ENCODE peak calls at places on chromosomes 13 and 19, in seven cellular contexts. One of them, this sample, is unnamed.

GRCh38 chr19:29367701-29368306 is 154.9 kb upstream of the UQCRFS1 start:
- DNase-seq in transverse colon: no peak
- DNase-seq in fibroblast of lung: no peak
- DNase-seq in cardiac muscle cell: no peak
- DNase-seq in IMR-90: no peak
- DNase-seq in SK-N-SH: no peak
- DNase-seq in pancreas: no peak
- DNase-seq in this sample: no peak

GRCh38 chr13:104837756-104838155 is 1697.7 kb downstream of the EFNB2 start:
- DNase-seq in transverse colon: no peak
- DNase-seq in fibroblast of lung: no peak
- DNase-seq in cardiac muscle cell: no peak
- DNase-seq in IMR-90: no peak
- DNase-seq in SK-N-SH: no peak
- DNase-seq in pancreas: no peak
- DNase-seq in this sample: no peak

GRCh38 chr19:46225558-46226004 is 4.0 kb upstream of the IGFL1 start:
- DNase-seq in transverse colon: no peak
- DNase-seq in fibroblast of lung: peak; percentile 27
- DNase-seq in cardiac muscle cell: peak; percentile 37
- DNase-seq in IMR-90: peak; percentile 2
- DNase-seq in SK-N-SH: no peak
- DNase-seq in pancreas: no peak
- DNase-seq in this sample: no peak

GRCh38 chr19:54190942-54191670 is at the start of gene TSEN34:
- DNase-seq in transverse colon: peak; percentile 90
- DNase-seq in fibroblast of lung: no peak
- DNase-seq in cardiac muscle cell: peak; percentile 91
- DNase-seq in IMR-90: peak; percentile 75
- DNase-seq in SK-N-SH: peak; percentile 90
- DNase-seq in pancreas: no peak
- DNase-seq in this sample: peak; percentile 94

GRCh38 chr13:105991622-105992254 is 543.7 kb downstream of the EFNB2 start:
- DNase-seq in transverse colon: no peak
- DNase-seq in fibroblast of lung: peak; percentile 77
- DNase-seq in cardiac muscle cell: peak; percentile 82
- DNase-seq in IMR-90: peak; percentile 80
- DNase-seq in SK-N-SH: no peak
- DNase-seq in pancreas: peak; percentile 83
- DNase-seq in this sample: no peak

GRCh38 chr13:100068532-100068931 is 20.4 kb upstream of the PCCA start:
- DNase-seq in transverse colon: no peak
- DNase-seq in fibroblast of lung: no peak
- DNase-seq in cardiac muscle cell: no peak
- DNase-seq in IMR-90: no peak
- DNase-seq in SK-N-SH: no peak
- DNase-seq in pancreas: no peak
- DNase-seq in this sample: no peak

GRCh38 chr13:113660066-113660465 is 2.1 kb upstream of the ATP4B start:
- DNase-seq in transverse colon: no peak
- DNase-seq in fibroblast of lung: no peak
- DNase-seq in cardiac muscle cell: no peak
- DNase-seq in IMR-90: no peak
- DNase-seq in SK-N-SH: no peak
- DNase-seq in pancreas: no peak
- DNase-seq in this sample: peak; percentile 37

GRCh38 chr13:73060251-73061160 is 1.7 kb downstream of the KLF5 start:
- DNase-seq in transverse colon: no peak
- DNase-seq in fibroblast of lung: peak; percentile 86
- DNase-seq in cardiac muscle cell: peak; percentile 75
- DNase-seq in IMR-90: peak; percentile 82
- DNase-seq in SK-N-SH: peak; percentile 52
- DNase-seq in pancreas: peak; percentile 36
- DNase-seq in this sample: no peak

GRCh38 chr19:3479819-3480215 is 508 bp downstream of the SMIM24 start:
- DNase-seq in transverse colon: no peak
- DNase-seq in fibroblast of lung: no peak
- DNase-seq in cardiac muscle cell: no peak
- DNase-seq in IMR-90: no peak
- DNase-seq in SK-N-SH: peak; percentile 79
- DNase-seq in pancreas: no peak
- DNase-seq in this sample: no peak

GRCh38 chr13:62113145-62113544 is 697.5 kb upstream of the PCDH20 start:
- DNase-seq in transverse colon: no peak
- DNase-seq in fibroblast of lung: peak; percentile 37
- DNase-seq in cardiac muscle cell: no peak
- DNase-seq in IMR-90: no peak
- DNase-seq in SK-N-SH: no peak
- DNase-seq in pancreas: no peak
- DNase-seq in this sample: no peak

GRCh38 chr19:16412596-16413355 is 59.0 kb downstream of the EPS15L1 start:
- DNase-seq in transverse colon: no peak
- DNase-seq in fibroblast of lung: no peak
- DNase-seq in cardiac muscle cell: no peak
- DNase-seq in IMR-90: no peak
- DNase-seq in SK-N-SH: no peak
- DNase-seq in pancreas: no peak
- DNase-seq in this sample: no peak

GRCh38 chr13:45073809-45074208 is 46.5 kb upstream of the GTF2F2 start:
- DNase-seq in transverse colon: no peak
- DNase-seq in fibroblast of lung: no peak
- DNase-seq in cardiac muscle cell: no peak
- DNase-seq in IMR-90: no peak
- DNase-seq in SK-N-SH: no peak
- DNase-seq in pancreas: no peak
- DNase-seq in this sample: no peak

GRCh38 chr13:107590556-107590955 is 624.8 kb downstream of the LIG4 start:
- DNase-seq in transverse colon: no peak
- DNase-seq in fibroblast of lung: peak; percentile 24
- DNase-seq in cardiac muscle cell: no peak
- DNase-seq in IMR-90: peak; percentile 83
- DNase-seq in SK-N-SH: no peak
- DNase-seq in pancreas: no peak
- DNase-seq in this sample: no peak

GRCh38 chr19:534088-534487 is 2.5 kb downstream of the CDC34 start:
- DNase-seq in transverse colon: peak; percentile 14
- DNase-seq in fibroblast of lung: no peak
- DNase-seq in cardiac muscle cell: no peak
- DNase-seq in IMR-90: no peak
- DNase-seq in SK-N-SH: no peak
- DNase-seq in pancreas: no peak
- DNase-seq in this sample: no peak

GRCh38 chr19:2759965-2760364 is 20.1 kb upstream of the SLC39A3 start:
- DNase-seq in transverse colon: no peak
- DNase-seq in fibroblast of lung: no peak
- DNase-seq in cardiac muscle cell: no peak
- DNase-seq in IMR-90: no peak
- DNase-seq in SK-N-SH: no peak
- DNase-seq in pancreas: no peak
- DNase-seq in this sample: no peak

GRCh38 chr13:26310003-26310402 is 56.1 kb downstream of the CDK8 start:
- DNase-seq in transverse colon: no peak
- DNase-seq in fibroblast of lung: no peak
- DNase-seq in cardiac muscle cell: no peak
- DNase-seq in IMR-90: no peak
- DNase-seq in SK-N-SH: no peak
- DNase-seq in pancreas: no peak
- DNase-seq in this sample: no peak

GRCh38 chr13:107847406-107847805 is 367.9 kb downstream of the LIG4 start:
- DNase-seq in transverse colon: no peak
- DNase-seq in fibroblast of lung: no peak
- DNase-seq in cardiac muscle cell: no peak
- DNase-seq in IMR-90: peak; percentile 53
- DNase-seq in SK-N-SH: no peak
- DNase-seq in pancreas: no peak
- DNase-seq in this sample: no peak

GRCh38 chr19:4645718-4646117 is 6.4 kb downstream of the TNFAIP8L1 start:
- DNase-seq in transverse colon: no peak
- DNase-seq in fibroblast of lung: no peak
- DNase-seq in cardiac muscle cell: no peak
- DNase-seq in IMR-90: no peak
- DNase-seq in SK-N-SH: no peak
- DNase-seq in pancreas: no peak
- DNase-seq in this sample: no peak

GRCh38 chr19:4647676-4648644 is 8.6 kb downstream of the TNFAIP8L1 start:
- DNase-seq in transverse colon: no peak
- DNase-seq in fibroblast of lung: no peak
- DNase-seq in cardiac muscle cell: peak; percentile 70
- DNase-seq in IMR-90: no peak
- DNase-seq in SK-N-SH: no peak
- DNase-seq in pancreas: no peak
- DNase-seq in this sample: no peak

GRCh38 chr19:4650159-4650558 is 10.8 kb downstream of the TNFAIP8L1 start:
- DNase-seq in transverse colon: no peak
- DNase-seq in fibroblast of lung: no peak
- DNase-seq in cardiac muscle cell: no peak
- DNase-seq in IMR-90: no peak
- DNase-seq in SK-N-SH: no peak
- DNase-seq in pancreas: no peak
- DNase-seq in this sample: no peak

GRCh38 chr19:4652075-4652474 is 12.8 kb downstream of the TNFAIP8L1 start:
- DNase-seq in transverse colon: no peak
- DNase-seq in fibroblast of lung: no peak
- DNase-seq in cardiac muscle cell: no peak
- DNase-seq in IMR-90: no peak
- DNase-seq in SK-N-SH: no peak
- DNase-seq in pancreas: no peak
- DNase-seq in this sample: no peak

DNA sequence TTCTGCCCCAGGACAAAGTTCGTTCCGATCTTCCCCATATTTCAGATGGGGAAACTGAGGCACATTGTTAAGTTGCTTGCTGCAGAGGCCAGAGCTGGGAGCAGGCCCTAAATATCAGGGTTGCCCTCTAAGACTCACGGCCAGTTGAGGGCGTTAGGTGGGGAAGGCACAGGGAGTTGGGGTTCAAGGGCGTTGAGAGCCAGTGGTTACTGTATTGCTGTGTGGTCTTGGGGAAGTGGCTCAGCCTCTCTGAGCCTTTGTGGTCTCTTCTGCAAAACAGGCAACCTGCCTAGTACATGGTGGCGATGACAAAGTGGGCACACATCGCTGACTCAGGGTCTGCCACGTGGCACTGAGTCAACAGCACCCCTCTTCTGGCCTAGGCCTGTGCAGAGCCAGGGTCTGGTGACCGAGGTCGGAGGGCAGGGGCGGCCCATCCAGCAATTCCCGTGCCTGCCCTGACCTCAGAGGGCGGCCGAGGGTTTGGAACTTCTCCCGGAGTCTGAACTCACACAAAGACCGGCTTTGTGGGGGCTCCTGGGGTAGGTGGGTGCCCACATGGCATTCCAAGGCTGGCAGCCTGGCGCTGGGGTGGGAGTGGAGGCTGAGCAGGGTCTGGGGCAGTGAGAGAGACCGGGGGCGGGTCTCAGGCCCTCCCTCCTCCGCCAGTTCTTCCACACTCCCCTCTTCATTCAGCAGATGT is 10.2 kb downstream of the TNFAIP8L1 start:
- DNase-seq in transverse colon: no peak
- DNase-seq in fibroblast of lung: no peak
- DNase-seq in cardiac muscle cell: no peak
- DNase-seq in IMR-90: no peak
- DNase-seq in SK-N-SH: no peak
- DNase-seq in pancreas: no peak
- DNase-seq in this sample: no peak
- H3K4me1 ChIP-seq in transverse colon: no peaks in the 10 kb centered on the region
- H3K4me1 ChIP-seq in fibroblast of lung: peaks cover 5% of the 10 kb centered on the region
- H3K4me1 ChIP-seq in cardiac muscle cell: peaks cover 4% of the 10 kb centered on the region
- H3K4me1 ChIP-seq in IMR-90: no peaks in the 10 kb centered on the region
- H3K4me1 ChIP-seq in SK-N-SH: no peaks in the 10 kb centered on the region
- H3K4me1 ChIP-seq in pancreas: no peaks in the 10 kb centered on the region
- H3K4me1 ChIP-seq in this sample: no peaks in the 10 kb centered on the region

DNA sequence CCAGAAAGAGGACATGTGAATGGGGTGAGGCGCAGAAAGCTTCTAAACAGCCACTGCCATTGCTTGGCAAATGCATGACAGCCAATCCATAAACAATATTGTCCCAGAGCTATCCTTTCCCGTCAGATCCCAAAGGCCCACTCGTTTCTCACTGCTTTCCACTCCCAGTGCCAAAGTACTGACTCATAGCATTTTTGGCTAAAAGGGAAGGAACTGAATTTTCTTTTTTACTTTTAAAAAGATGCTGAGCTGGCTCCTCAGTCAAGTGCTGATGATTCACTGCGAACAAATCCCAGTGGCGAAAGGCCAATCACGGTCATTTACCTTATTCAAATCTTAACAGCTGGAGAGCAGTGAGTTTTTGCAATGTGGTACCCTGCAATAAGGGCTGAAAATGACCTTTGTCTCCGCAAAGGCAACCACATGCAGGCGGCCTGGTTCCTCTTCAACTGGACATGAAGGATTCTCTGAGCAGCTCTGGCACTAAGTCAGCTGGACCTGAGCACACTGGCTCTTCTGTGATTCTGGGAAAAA is 151.7 kb downstream of the DCLK1 start:
- DNase-seq in transverse colon: peak; percentile 45
- DNase-seq in fibroblast of lung: peak; percentile 98
- DNase-seq in cardiac muscle cell: peak; percentile 97
- DNase-seq in IMR-90: peak; percentile 83
- DNase-seq in SK-N-SH: no peak
- DNase-seq in pancreas: peak; percentile 32
- DNase-seq in this sample: peak; percentile 83
- H3K4me1 ChIP-seq in transverse colon: no peaks in the 10 kb centered on the region
- H3K4me1 ChIP-seq in fibroblast of lung: peaks cover 8% of the 10 kb centered on the region
- H3K4me1 ChIP-seq in cardiac muscle cell: no peaks in the 10 kb centered on the region
- H3K4me1 ChIP-seq in IMR-90: no peaks in the 10 kb centered on the region
- H3K4me1 ChIP-seq in SK-N-SH: no peaks in the 10 kb centered on the region
- H3K4me1 ChIP-seq in pancreas: no peaks in the 10 kb centered on the region
- H3K4me1 ChIP-seq in this sample: peaks cover 2% of the 10 kb centered on the region

GRCh38 chr19:58558066-58558622 is at the start of gene UBE2M:
- DNase-seq in transverse colon: peak; percentile 66
- DNase-seq in fibroblast of lung: peak; percentile 51
- DNase-seq in cardiac muscle cell: no peak
- DNase-seq in IMR-90: no peak
- DNase-seq in SK-N-SH: no peak
- DNase-seq in pancreas: peak; percentile 68
- DNase-seq in this sample: peak; percentile 81
- H3K4me1 ChIP-seq in transverse colon: peaks cover 50% of the 10 kb centered on the region
- H3K4me1 ChIP-seq in fibroblast of lung: peaks cover 20% of the 10 kb centered on the region
- H3K4me1 ChIP-seq in cardiac muscle cell: peaks cover 35% of the 10 kb centered on the region
- H3K4me1 ChIP-seq in IMR-90: peaks cover 32% of the 10 kb centered on the region
- H3K4me1 ChIP-seq in SK-N-SH: peaks cover 24% of the 10 kb centered on the region
- H3K4me1 ChIP-seq in pancreas: peaks cover 24% of the 10 kb centered on the region
- H3K4me1 ChIP-seq in this sample: no peaks in the 10 kb centered on the region

GRCh38 chr13:46664195-46664594 is 111.2 kb downstream of the LRCH1 start:
- DNase-seq in transverse colon: no peak
- DNase-seq in fibroblast of lung: no peak
- DNase-seq in cardiac muscle cell: no peak
- DNase-seq in IMR-90: no peak
- DNase-seq in SK-N-SH: no peak
- DNase-seq in pancreas: no peak
- DNase-seq in this sample: no peak
- H3K4me1 ChIP-seq in transverse colon: peaks cover 63% of the 10 kb centered on the region
- H3K4me1 ChIP-seq in fibroblast of lung: peaks cover 8% of the 10 kb centered on the region
- H3K4me1 ChIP-seq in cardiac muscle cell: peaks cover 55% of the 10 kb centered on the region
- H3K4me1 ChIP-seq in IMR-90: peaks cover 10% of the 10 kb centered on the region
- H3K4me1 ChIP-seq in SK-N-SH: peaks cover 48% of the 10 kb centered on the region
- H3K4me1 ChIP-seq in pancreas: peaks cover 34% of the 10 kb centered on the region
- H3K4me1 ChIP-seq in this sample: peaks cover 4% of the 10 kb centered on the region